ENCODE peak calls at places on chromosomes 16 and 17, in nine cellular contexts. F is ELR; O is NCI-H1436; J is body of pancreas; E is ecto neural progenitor cell; D is left ventricle myocardium inferior; S is posterior cingulate gyrus; Y is activated T-cell treated with anti-CD3 and anti-CD28 coated beads, Interleukin-2, amount 50 U/mL, for 72 hours; X is activated T-helper 1 cell treated with anti-CD3 and anti-CD28 coated beads, Interleukin-2, amount 50 U/mL, for 16 hours. A is an unnamed sample.

GRCh38 chr16:87739801-87740200 is 26.0 kb downstream of the KLHDC4 start:
- DNase-seq in F (no peak), O (no peak), J (no peak), E (no peak), D (no peak), S (no peak), Y (no peak), X (no peak), A (no peak)

GRCh38 chr16:86882586-86883280 is 304.4 kb downstream of the FOXL1 start:
- DNase-seq in F (peak; percentile 60), O (no peak), J (no peak), E (no peak), D (peak; percentile 60), S (peak; percentile 55), Y (no peak), X (no peak), A (peak; percentile 80)

GRCh38 chr16:57475711-57476339 is 10.5 kb downstream of the DOK4 start:
- DNase-seq in F (peak; percentile 59), O (peak; percentile 55), J (no peak), E (peak; percentile 89), D (no peak), S (no peak), Y (peak; percentile 86), X (peak; percentile 72), A (peak; percentile 48)

GRCh38 chr17:55089955-55090573 is 121.5 kb downstream of the STXBP4 start:
- DNase-seq in F (peak; percentile 7), O (peak; percentile 48), J (no peak), E (no peak), D (no peak), S (no peak), Y (peak; percentile 69), X (peak; percentile 4), A (peak; percentile 8)

GRCh38 chr16:50372611-50373344 is 4.0 kb upstream of the BRD7 start:
- DNase-seq in F (peak; percentile 70), O (no peak), J (peak; percentile 41), E (no peak), D (peak; percentile 53), S (no peak), Y (peak; percentile 12), X (no peak), A (no peak)

GRCh38 chr17:3528604-3529511 is 28.8 kb downstream of the TRPV3 start:
- DNase-seq in F (peak; percentile 20), O (no peak), J (no peak), E (peak; percentile 71), D (no peak), S (no peak), Y (no peak), X (no peak), A (peak; percentile 86)

GRCh38 chr16:31052131-31052530 is 18.8 kb downstream of the STX4 start:
- DNase-seq in F (peak; percentile 98), O (no peak), J (peak; percentile 30), E (no peak), D (no peak), S (no peak), Y (peak; percentile 16), X (no peak), A (peak; percentile 98)

GRCh38 chr17:48954300-48954755 is 9.7 kb upstream of the SNF8 start:
- DNase-seq in F (peak; percentile 79), O (no peak), J (no peak), E (peak; percentile 72), D (no peak), S (no peak), Y (peak; percentile 10), X (no peak), A (peak; percentile 78)

GRCh38 chr17:28760987-28761562 is 17.3 kb downstream of the TRAF4 start:
- DNase-seq in F (peak; percentile 53), O (no peak), J (peak; percentile 81), E (no peak), D (peak; percentile 64), S (peak; percentile 46), Y (no peak), X (no peak), A (peak; percentile 45)

GRCh38 chr16:16120382-16121184 is 102.7 kb downstream of the ABCC6 start:
- DNase-seq in F (no peak), O (no peak), J (peak; percentile 16), E (no peak), D (peak; percentile 64), S (peak; percentile 78), Y (no peak), X (no peak), A (peak; percentile 90)

GRCh38 chr16:14447783-14448182 is 182.3 kb downstream of the PARN start:
- DNase-seq in F (no peak), O (no peak), J (no peak), E (no peak), D (no peak), S (no peak), Y (no peak), X (no peak), A (no peak)

GRCh38 chr16:21952040-21952792 is 945 bp upstream of the UQCRC2 start:
- DNase-seq in F (peak; percentile 74), O (peak; percentile 65), J (peak; percentile 73), E (peak; percentile 72), D (peak; percentile 57), S (peak; percentile 65), Y (peak; percentile 87), X (peak; percentile 67), A (peak; percentile 60)

GRCh38 chr16:67884684-67885083 is at the start of gene NRN1L:
- DNase-seq in F (peak; percentile 95), O (peak; percentile 83), J (peak; percentile 76), E (peak; percentile 94), D (peak; percentile 90), S (peak; percentile 92), Y (no peak), X (no peak), A (peak; percentile 85)

GRCh38 chr16:35598696-35599332 is 2139.4 kb downstream of the TP53TG3F start:
- DNase-seq in F (no peak), O (no peak), J (no peak), E (no peak), D (no peak), S (no peak), Y (no peak), X (no peak), A (no peak)

GRCh38 chr17:64024781-64025731 is 4.6 kb upstream of the ICAM2 start:
- DNase-seq in F (peak; percentile 55), O (no peak), J (no peak), E (no peak), D (no peak), S (no peak), Y (peak; percentile 46), X (peak; percentile 43), A (peak; percentile 71)

GRCh38 chr17:82257473-82257872 is 16.0 kb downstream of the CSNK1D start:
- DNase-seq in F (peak; percentile 43), O (no peak), J (no peak), E (no peak), D (no peak), S (peak; percentile 67), Y (peak; percentile 66), X (peak; percentile 39), A (peak; percentile 73)

GRCh38 chr16:85860413-85861094 is 38.4 kb upstream of the IRF8 start:
- DNase-seq in F (no peak), O (no peak), J (no peak), E (no peak), D (no peak), S (no peak), Y (no peak), X (no peak), A (no peak)

GRCh38 chr17:56973520-56973919 is 4.4 kb upstream of the SCPEP1 start:
- DNase-seq in F (peak; percentile 36), O (no peak), J (peak; percentile 22), E (peak; percentile 34), D (no peak), S (no peak), Y (no peak), X (no peak), A (no peak)

GRCh38 chr17:60039096-60039495 is 39.6 kb downstream of the HEATR6 start:
- DNase-seq in F (peak; percentile 50), O (no peak), J (no peak), E (no peak), D (no peak), S (no peak), Y (no peak), X (no peak), A (peak; percentile 45)

GRCh38 chr16:49836218-49836617 is 19.7 kb downstream of the ZNF423 start:
- DNase-seq in F (no peak), O (no peak), J (no peak), E (no peak), D (no peak), S (no peak), Y (no peak), X (no peak), A (no peak)

GRCh38 chr17:66679631-66680517 is 155.0 kb upstream of the CACNG5 start:
- DNase-seq in F (no peak), O (no peak), J (no peak), E (no peak), D (no peak), S (no peak), Y (no peak), X (no peak), A (no peak)

GRCh38 chr17:77877674-77878355 is 80.7 kb upstream of the TNRC6C start:
- DNase-seq in F (no peak), O (no peak), J (no peak), E (no peak), D (no peak), S (no peak), Y (no peak), X (no peak), A (no peak)

GRCh38 chr17:76384222-76384986 is at the start of gene SPHK1:
- DNase-seq in F (peak; percentile 91), O (no peak), J (peak; percentile 70), E (peak; percentile 91), D (peak; percentile 78), S (no peak), Y (peak; percentile 80), X (peak; percentile 47), A (peak; percentile 70)

GRCh38 chr17:11950771-11951519 is 46.3 kb downstream of the ZNF18 start:
- DNase-seq in F (peak; percentile 1), O (no peak), J (no peak), E (no peak), D (no peak), S (no peak), Y (no peak), X (no peak), A (no peak)

GRCh38 chr17:63308272-63308671 is 137.8 kb downstream of the CYB561 start:
- DNase-seq in F (no peak), O (no peak), J (no peak), E (no peak), D (no peak), S (no peak), Y (no peak), X (no peak), A (no peak)

GRCh38 chr17:77534137-77534536 is 393.4 kb downstream of the SEC14L1 start:
- DNase-seq in F (no peak), O (no peak), J (no peak), E (no peak), D (no peak), S (no peak), Y (no peak), X (no peak), A (no peak)

GRCh38 chr16:9438991-9439390 is 347.5 kb downstream of the HAPSTR1 start:
- DNase-seq in F (no peak), O (no peak), J (no peak), E (no peak), D (no peak), S (no peak), Y (no peak), X (no peak), A (no peak)

GRCh38 chr16:29688172-29688571 is 9.2 kb downstream of the QPRT start:
- DNase-seq in F (no peak), O (no peak), J (no peak), E (no peak), D (no peak), S (no peak), Y (no peak), X (no peak), A (no peak)

GRCh38 chr16:75138636-75139035 is 9.7 kb upstream of the ZFP1 start:
- DNase-seq in F (peak; percentile 15), O (no peak), J (no peak), E (no peak), D (no peak), S (no peak), Y (no peak), X (no peak), A (peak; percentile 15)

GRCh38 chr17:43834106-43834505 is 1.2 kb upstream of the MPP3 start:
- DNase-seq in F (no peak), O (no peak), J (peak; percentile 51), E (no peak), D (no peak), S (no peak), Y (no peak), X (no peak), A (peak; percentile 51)

GRCh38 chr16:57863434-57864160 is 61.3 kb upstream of the KIFC3 start:
- DNase-seq in F (peak; percentile 84), O (peak; percentile 13), J (peak; percentile 85), E (no peak), D (peak; percentile 45), S (peak; percentile 62), Y (no peak), X (no peak), A (peak; percentile 93)

A was measured in amniotic epithelial cell.